ENCODE peak calls at places on chromosomes 13 and 19, in four cellular contexts. B is psoas muscle, C is left lung, H is heart right ventricle. I is an unnamed sample.

GRCh38 chr19:19115954-19116353 is 22.3 kb downstream of the TMEM161A start:
- DNase-seq in H (no peak), C (peak; percentile 70), B (peak; percentile 78), I (peak; percentile 19)

GRCh38 chr13:41409611-41410010 is 47.7 kb upstream of the RGCC start:
- DNase-seq in C (no peak), H (no peak), B (no peak), I (no peak)

GRCh38 chr13:46778095-46778494 is 18.9 kb downstream of the ESD start:
- DNase-seq in C (no peak), B (no peak), H (no peak), I (no peak)

GRCh38 chr13:59734393-59734792 is 429.3 kb downstream of the DIAPH3 start:
- DNase-seq in B (no peak), C (no peak), H (no peak), I (no peak)

GRCh38 chr13:38213307-38213706 is 136.3 kb upstream of the UFM1 start:
- DNase-seq in H (no peak), B (no peak), C (no peak), I (no peak)

GRCh38 chr13:32309812-32310706 is 5.1 kb downstream of the ZAR1L start:
- DNase-seq in B (no peak), C (no peak), H (peak; percentile 13), I (peak; percentile 70)

GRCh38 chr19:3038214-3038613 is 9.1 kb upstream of the TLE2 start:
- DNase-seq in C (no peak), B (no peak), H (no peak), I (no peak)

GRCh38 chr19:48637948-48638830 is 1.0 kb upstream of the DBP start:
- DNase-seq in B (peak; percentile 91), H (peak; percentile 92), C (no peak), I (peak; percentile 95)

GRCh38 chr13:68697551-68697950 is 1410.1 kb upstream of the ATXN8OS start:
- DNase-seq in B (no peak), H (no peak), C (no peak), I (no peak)

GRCh38 chr19:35555301-35556005 is 8.0 kb downstream of the ATP4A start:
- DNase-seq in H (no peak), B (no peak), C (no peak), I (peak; percentile 44)

GRCh38 chr13:95698047-95698749 is 21.3 kb downstream of the DNAJC3 start:
- DNase-seq in C (no peak), B (no peak), H (no peak), I (peak; percentile 29)

GRCh38 chr13:37306778-37307544 is 201.5 kb upstream of the CSNK1A1L start:
- DNase-seq in B (no peak), C (no peak), H (no peak), I (no peak)

GRCh38 chr19:12922959-12923358 is 3.9 kb upstream of the SYCE2 start:
- DNase-seq in H (no peak), C (no peak), B (no peak), I (no peak)

DNA sequence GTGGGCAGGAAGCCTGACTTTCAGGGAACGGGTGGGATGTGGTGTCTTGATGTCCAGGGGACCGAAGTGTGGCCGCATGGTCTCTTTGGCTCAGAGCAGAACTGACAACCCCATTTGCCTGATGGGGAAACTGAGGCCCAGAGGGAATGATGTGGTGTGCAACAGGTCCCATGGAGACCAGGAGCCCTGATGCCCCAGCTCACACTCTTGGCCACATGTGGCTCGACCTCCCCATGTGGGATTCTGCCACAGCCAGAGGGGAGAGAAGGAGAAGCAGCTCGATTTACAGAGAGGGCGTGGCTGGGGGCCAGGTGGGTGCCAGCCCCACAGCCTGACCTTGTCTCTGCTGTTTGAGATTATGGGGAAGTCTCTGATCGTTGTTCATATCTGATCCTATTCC is 128.1 kb downstream of the TEX29 start:
- DNase-seq in C (no peak), H (no peak), B (no peak), I (no peak)
- H3K27me3 ChIP-seq in C (peaks cover 26% of the 10 kb centered on the region), H (peaks cover 56% of the 10 kb centered on the region), B (peaks cover 12% of the 10 kb centered on the region), I (peaks cover 3% of the 10 kb centered on the region)

GRCh38 chr13:51618626-51619025 is 34.4 kb downstream of the WDFY2 start:
- DNase-seq in B (no peak), H (no peak), C (no peak), I (no peak)

GRCh38 chr13:51620165-51620983 is 36.1 kb downstream of the WDFY2 start:
- DNase-seq in B (peak; percentile 71), H (peak; percentile 33), C (no peak), I (no peak)

GRCh38 chr13:51621597-51621996 is 37.3 kb downstream of the WDFY2 start:
- DNase-seq in H (no peak), C (no peak), B (no peak), I (no peak)

GRCh38 chr13:51623473-51623872 is 39.2 kb downstream of the WDFY2 start:
- DNase-seq in H (no peak), C (no peak), B (no peak), I (no peak)

GRCh38 chr13:51619614-51620013 is 35.4 kb downstream of the WDFY2 start:
- DNase-seq in H (no peak), C (no peak), B (no peak), I (peak; percentile 39)
- H3K4me3 ChIP-seq in H (no peak overlapping the region), C (no peak overlapping the region), B (no peak overlapping the region), I (no peak overlapping the region)

GRCh38 chr13:29434217-29434940 is 161.1 kb downstream of the SLC7A1 start:
- DNase-seq in C (no peak), H (no peak), B (no peak), I (no peak)
- H3K27ac ChIP-seq in C (no peak overlapping the region), H (peak overlapping the region; percentile 73), B (peak overlapping the region; percentile 82), I (peak overlapping the region; percentile 96)

DNA sequence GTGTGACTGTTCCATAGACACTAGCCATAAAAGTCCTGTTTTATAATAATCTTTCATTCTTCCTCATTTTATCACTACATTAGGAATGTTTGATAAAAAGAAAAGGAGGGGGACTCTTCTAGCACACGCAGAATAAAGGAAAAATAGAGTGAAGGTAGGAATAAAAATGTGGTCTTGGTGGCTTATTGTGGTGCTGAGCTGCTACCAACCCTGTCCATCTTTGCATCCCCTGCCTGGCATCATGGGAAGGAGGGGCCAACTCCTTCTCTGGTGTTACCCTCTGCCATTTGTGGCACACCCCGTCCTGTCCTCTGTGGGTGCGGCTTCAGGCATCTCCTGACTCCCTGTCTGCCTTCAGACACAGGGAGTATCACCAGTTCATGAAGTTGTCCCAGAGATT is 104.9 kb upstream of the ZNF536 start:
- DNase-seq in B (no peak), C (no peak), H (no peak), I (no peak)
- H3K27me3 ChIP-seq in B (peaks cover 2% of the 10 kb centered on the region), C (peaks cover 43% of the 10 kb centered on the region), H (peaks cover 26% of the 10 kb centered on the region), I (no peaks in the 10 kb centered on the region)

GRCh38 chr13:50989476-50989875 is 79.9 kb downstream of the RNASEH2B start:
- DNase-seq in H (no peak), C (no peak), B (peak; percentile 54), I (peak; percentile 49)

GRCh38 chr13:50991624-50992610 is 82.3 kb downstream of the RNASEH2B start:
- DNase-seq in H (no peak), C (no peak), B (peak; percentile 27), I (no peak)

GRCh38 chr13:50990050-50990449 is 80.5 kb downstream of the RNASEH2B start:
- DNase-seq in B (no peak), H (no peak), C (no peak), I (no peak)

GRCh38 chr13:50993371-50993770 is 83.8 kb downstream of the RNASEH2B start:
- DNase-seq in C (no peak), B (peak; percentile 23), H (no peak), I (no peak)

DNA sequence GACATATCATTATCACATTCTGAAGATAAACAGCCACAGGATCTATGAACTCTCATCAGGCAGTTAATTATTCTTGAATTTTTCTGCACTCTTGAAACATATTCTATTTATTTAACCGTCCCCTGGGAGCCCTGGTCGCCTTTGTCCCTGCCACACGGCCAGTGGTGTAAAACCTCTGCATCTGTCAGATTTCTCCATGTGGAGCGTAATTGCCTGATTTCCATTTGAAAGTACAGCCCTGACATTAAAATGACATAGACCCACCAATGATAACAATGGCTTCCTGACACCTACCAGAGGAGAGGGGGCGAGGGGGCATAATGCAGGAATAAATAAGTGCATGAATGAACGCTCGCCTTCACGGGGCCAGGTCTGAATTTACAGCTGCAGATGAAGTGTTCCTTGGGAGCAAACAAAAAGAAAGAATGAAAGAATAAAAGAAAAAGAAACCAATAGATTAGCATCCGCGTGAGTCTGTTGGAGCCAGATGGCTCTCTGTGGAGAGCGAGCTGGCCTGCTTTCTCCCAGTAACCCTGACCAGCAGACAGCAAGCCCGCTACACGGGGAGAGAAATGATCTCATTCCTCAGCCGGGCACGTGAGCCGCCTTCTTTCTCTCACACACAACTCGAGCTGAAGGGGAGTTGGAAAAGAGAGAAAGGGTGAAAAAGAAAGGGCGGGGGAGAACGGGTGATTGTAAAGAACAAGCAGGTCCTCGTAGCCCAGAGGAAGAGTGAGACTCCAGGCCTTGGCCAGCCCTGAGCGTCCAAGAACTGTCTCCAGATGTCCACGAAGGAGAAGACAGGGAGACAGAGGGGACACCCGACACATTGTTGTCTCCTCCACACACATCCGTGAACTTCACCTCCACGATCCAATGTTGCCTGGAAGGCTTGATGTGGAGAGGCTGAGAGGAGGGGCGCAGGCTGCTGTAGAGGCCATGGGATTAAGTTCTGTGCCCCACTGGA is 81.2 kb downstream of the RNASEH2B start:
- DNase-seq in H (peak; percentile 32), B (peak; percentile 75), C (no peak), I (peak; percentile 50)
- H3K4me3 ChIP-seq in H (peak overlapping the region; percentile 12), B (no peak overlapping the region), C (no peak overlapping the region), I (no peak overlapping the region)

GRCh38 chr19:16064209-16064889 is 11.9 kb upstream of the TPM4 start:
- DNase-seq in C (no peak), B (no peak), H (no peak), I (no peak)

GRCh38 chr19:16066611-16067104 is 9.6 kb upstream of the TPM4 start:
- DNase-seq in H (peak; percentile 34), B (no peak), C (no peak), I (peak; percentile 82)

GRCh38 chr19:16061943-16062342 is 14.4 kb upstream of the TPM4 start:
- DNase-seq in H (no peak), B (no peak), C (no peak), I (no peak)

GRCh38 chr19:16060294-16060693 is 16.0 kb upstream of the TPM4 start:
- DNase-seq in H (no peak), B (no peak), C (no peak), I (no peak)

GRCh38 chr19:16062789-16063188 is 13.5 kb upstream of the TPM4 start:
- DNase-seq in C (no peak), B (no peak), H (peak; percentile 55), I (peak; percentile 56)
- H3K27ac ChIP-seq in C (no peak overlapping the region), B (no peak overlapping the region), H (no peak overlapping the region), I (no peak overlapping the region)

GRCh38 chr19:55655648-55656040 is 809 bp downstream of the U2AF2 start:
- DNase-seq in B (no peak), H (no peak), C (no peak), I (no peak)
- H3K27me3 ChIP-seq in B (no peaks in the 10 kb centered on the region), H (no peaks in the 10 kb centered on the region), C (no peaks in the 10 kb centered on the region), I (no peaks in the 10 kb centered on the region)

GRCh38 chr19:7981199-7981598 is 24.2 kb downstream of the ELAVL1 start:
- DNase-seq in C (no peak), B (no peak), H (no peak), I (no peak)

GRCh38 chr19:7983286-7983950 is 22.0 kb downstream of the ELAVL1 start:
- DNase-seq in C (peak; percentile 41), B (peak; percentile 41), H (no peak), I (no peak)

GRCh38 chr19:7981661-7982060 is 23.8 kb downstream of the ELAVL1 start:
- DNase-seq in C (peak; percentile 71), H (no peak), B (peak; percentile 39), I (no peak)

GRCh38 chr19:7982651-7983099 is 22.8 kb downstream of the ELAVL1 start:
- DNase-seq in B (peak; percentile 51), C (peak; percentile 37), H (no peak), I (no peak)

GRCh38 chr19:7982103-7982502 is 23.3 kb downstream of the ELAVL1 start:
- DNase-seq in H (no peak), B (peak; percentile 40), C (peak; percentile 45), I (no peak)
- H3K4me3 ChIP-seq in H (no peak overlapping the region), B (no peak overlapping the region), C (no peak overlapping the region), I (no peak overlapping the region)

I was measured in cardiac muscle cell.